ENCODE peak calls at places on chromosomes 4 and X, in four cellular contexts. W is activated T-helper 1 cell treated with anti-CD3 and anti-CD28 coated beads, Interleukin-2, amount 50 U/mL, for 16 hours; E is mammary epithelial cell; K is activated CD8-positive, alpha-beta memory T cell treated with anti-CD3 and anti-CD28 coated beads for 48 hours. N is an unnamed sample.

GRCh38 chrX:68686684-68687045 is 39.2 kb downstream of the STARD8 start:
- DNase-seq in K (no peak), W (no peak), E (no peak), N (no peak)

GRCh38 chr4:100168521-100168920 is 21.7 kb downstream of the DDIT4L start:
- DNase-seq in E (no peak), W (no peak), K (no peak), N (no peak)

GRCh38 chrX:45472968-45473367 is 272.3 kb upstream of the DIPK2B start:
- DNase-seq in E (peak), W (no peak), K (no peak), N (no peak)

GRCh38 chr4:2417196-2417764 is 1.2 kb downstream of the ZFYVE28 start:
- DNase-seq in W (no peak), E (no peak), K (no peak), N (peak)

GRCh38 chr4:53617101-53617680 is 25.9 kb upstream of the LNX1 start:
- DNase-seq in K (no peak), W (no peak), E (no peak), N (no peak)

GRCh38 chr4:38868055-38868965 is 704 bp downstream of the FAM114A1 start:
- DNase-seq in K (no peak), W (no peak), E (peak), N (no peak)

GRCh38 chr4:5638976-5639375 is 69.4 kb downstream of the EVC2 start:
- DNase-seq in K (no peak), E (peak), W (no peak), N (no peak)

GRCh38 chr4:140134780-140135179 is 19.2 kb downstream of the MAML3 start:
- DNase-seq in K (no peak), W (no peak), E (no peak), N (no peak)

GRCh38 chrX:48165246-48165645 is 31.3 kb downstream of the SSX5 start:
- DNase-seq in W (no peak), K (no peak), E (no peak), N (no peak)

GRCh38 chrX:147376601-147377387 is 534.9 kb upstream of the FMR1 start:
- DNase-seq in W (no peak), E (no peak), K (no peak), N (no peak)

GRCh38 chr4:81682492-81682891 is 210.8 kb upstream of the RASGEF1B start:
- DNase-seq in W (no peak), K (no peak), E (no peak), N (no peak)

GRCh38 chr4:25792200-25792791 is 70.5 kb downstream of the SEL1L3 start:
- DNase-seq in W (no peak), E (no peak), K (no peak), N (no peak)

GRCh38 chr4:649293-649625 is 23.9 kb downstream of the PDE6B start:
- DNase-seq in W (no peak), E (no peak), K (no peak), N (no peak)

GRCh38 chrX:149002320-149002719 is 501.9 kb downstream of the AFF2 start:
- DNase-seq in W (no peak), E (no peak), K (no peak), N (no peak)

GRCh38 chr4:24070117-24070516 is 180.3 kb upstream of the PPARGC1A start:
- DNase-seq in E (peak), W (no peak), K (no peak), N (no peak)

GRCh38 chr4:173501592-173502150 is 28.4 kb downstream of the HAND2 start:
- DNase-seq in W (no peak), K (no peak), E (no peak), N (no peak)

GRCh38 chr4:6660430-6660829 is 19.9 kb downstream of the MRFAP1 start:
- DNase-seq in E (no peak), K (no peak), W (no peak), N (no peak)

GRCh38 chrX:108426262-108426661 is 12.0 kb downstream of the COL4A6 start:
- DNase-seq in W (no peak), K (no peak), E (no peak), N (no peak)

GRCh38 chr4:118776166-118776954 is 59.6 kb downstream of the SEC24D start:
- DNase-seq in K (no peak), E (peak), W (no peak), N (no peak)

GRCh38 chrX:106987488-106987887 is 12.5 kb downstream of the MORC4 start:
- DNase-seq in W (no peak), E (no peak), K (no peak), N (no peak)

GRCh38 chr4:122827258-122827887 is 742 bp downstream of the FGF2 start:
- DNase-seq in K (peak), W (no peak), E (peak), N (peak)

GRCh38 chr4:124757121-124757520 is 44.6 kb upstream of the ANKRD50 start:
- DNase-seq in E (peak), W (no peak), K (no peak), N (no peak)

GRCh38 chrX:134373736-134374135 is 86.2 kb upstream of the HPRT1 start:
- DNase-seq in E (no peak), K (no peak), W (no peak), N (no peak)

N was measured in naive B cell.